ENCODE peak calls at places on chromosomes 11 and 22, in ten cellular contexts. F is cortex of kidney, A is posterior cingulate gyrus, T is cardiac muscle cell, R is Daoy, W is LoVo, N is glomerular endothelial cell, Z is Kasumi-1, Q is AML-193, B is NCI-H146. I is an unnamed sample.

GRCh38 chr11:128297111-128297651 is 290.2 kb downstream of the ETS1 start:
- DNase-seq in F (no peak), A (no peak), T (no peak), R (no peak), W (no peak), N (no peak), Z (no peak), Q (no peak), B (peak; percentile 99), I (no peak)

GRCh38 chr22:17726561-17727243 is 47.6 kb downstream of the BID start:
- DNase-seq in F (no peak), A (no peak), T (no peak), R (no peak), W (no peak), N (no peak), Z (peak; percentile 65), Q (peak; percentile 93), B (no peak), I (peak; percentile 83)

GRCh38 chr11:66546966-66547661 is 411 bp downstream of the ACTN3 start:
- DNase-seq in F (no peak), A (no peak), T (no peak), R (no peak), W (no peak), N (no peak), Z (no peak), Q (no peak), B (no peak), I (no peak)

GRCh38 chr22:28009272-28009827 is 90.3 kb upstream of the PITPNB start:
- DNase-seq in F (no peak), A (peak; percentile 83), T (peak; percentile 88), R (peak; percentile 89), W (peak; percentile 72), N (peak; percentile 44), Z (peak; percentile 74), Q (peak; percentile 41), B (peak; percentile 47), I (peak; percentile 79)

GRCh38 chr22:37904572-37905533 is 1.2 kb upstream of the MICALL1 start:
- DNase-seq in F (no peak), A (peak; percentile 42), T (peak; percentile 10), R (peak; percentile 98), W (peak; percentile 84), N (peak; percentile 64), Z (peak; percentile 58), Q (no peak), B (no peak), I (peak; percentile 88)

GRCh38 chr11:17991799-17992433 is 20.9 kb downstream of the SERGEF start:
- DNase-seq in F (no peak), A (no peak), T (peak; percentile 63), R (peak; percentile 31), W (peak; percentile 45), N (peak; percentile 34), Z (peak; percentile 82), Q (peak; percentile 58), B (peak; percentile 63), I (peak; percentile 75)

GRCh38 chr11:43408277-43408676 is 49.6 kb downstream of the TTC17 start:
- DNase-seq in F (no peak), A (no peak), T (no peak), R (no peak), W (no peak), N (no peak), Z (no peak), Q (no peak), B (no peak), I (no peak)

GRCh38 chr22:29765905-29766631 is 739 bp downstream of the ZMAT5 start:
- DNase-seq in F (no peak), A (no peak), T (peak; percentile 20), R (no peak), W (peak; percentile 8), N (no peak), Z (peak; percentile 37), Q (no peak), B (peak; percentile 36), I (no peak)

GRCh38 chr11:73157141-73158010 is 15.3 kb upstream of the FCHSD2 start:
- DNase-seq in F (no peak), A (peak; percentile 13), T (peak; percentile 75), R (peak; percentile 45), W (no peak), N (no peak), Z (peak; percentile 47), Q (peak; percentile 56), B (no peak), I (no peak)

GRCh38 chr22:23632178-23632577 is at the start of gene DRICH1:
- DNase-seq in F (no peak), A (no peak), T (no peak), R (no peak), W (no peak), N (no peak), Z (no peak), Q (no peak), B (no peak), I (no peak)

GRCh38 chr11:87030458-87031054 is 7.2 kb upstream of the TMEM135 start:
- DNase-seq in F (no peak), A (no peak), T (no peak), R (peak; percentile 26), W (no peak), N (no peak), Z (no peak), Q (no peak), B (no peak), I (no peak)

GRCh38 chr11:128548655-128549255 is 38.6 kb downstream of the ETS1 start:
- DNase-seq in F (no peak), A (no peak), T (peak; percentile 44), R (peak; percentile 33), W (no peak), N (peak; percentile 83), Z (peak; percentile 66), Q (peak; percentile 28), B (no peak), I (no peak)

GRCh38 chr22:26302726-26303125 is 126.3 kb upstream of the ASPHD2 start:
- DNase-seq in F (no peak), A (no peak), T (no peak), R (no peak), W (no peak), N (no peak), Z (no peak), Q (no peak), B (no peak), I (peak; percentile 94)

GRCh38 chr11:18697581-18697980 is 998 bp upstream of the TMEM86A start:
- DNase-seq in F (no peak), A (no peak), T (no peak), R (peak; percentile 15), W (no peak), N (no peak), Z (no peak), Q (no peak), B (no peak), I (no peak)

GRCh38 chr11:27663294-27663693 is 37.0 kb downstream of the BDNF start:
- DNase-seq in F (no peak), A (no peak), T (no peak), R (no peak), W (no peak), N (no peak), Z (no peak), Q (no peak), B (no peak), I (no peak)

GRCh38 chr11:133951484-133952198 is 5.1 kb downstream of the IGSF9B start:
- DNase-seq in F (no peak), A (no peak), T (no peak), R (peak; percentile 71), W (no peak), N (no peak), Z (no peak), Q (no peak), B (peak; percentile 45), I (peak; percentile 86)

I was measured in cerebellar cortex.